ENCODE peak calls at places on chromosomes 2 and 18, in ten cellular contexts. R is A549, S is lower leg skin, K is tibial artery, B is NB4, P is colonic mucosa, Q is brain microvascular endothelial cell, Y is psoas muscle, X is choroid plexus epithelial cell, V is fibroblast of lung. D is an unnamed sample.

GRCh38 chr2:235534608-235535422 is 41.0 kb downstream of the AGAP1 start:
- DNase-seq in Y (no peak), Q (no peak), V (no peak), X (no peak), B (no peak), P (no peak), K (no peak), R (no peak), S (no peak), D (no peak)

GRCh38 chr18:2466978-2467377 is 104.3 kb downstream of the METTL4 start:
- DNase-seq in R (no peak), Y (no peak), Q (no peak), K (no peak), B (no peak), S (no peak), X (no peak), P (no peak), V (no peak), D (no peak)

GRCh38 chr2:179446475-179447141 is 182.0 kb upstream of the SESTD1 start:
- DNase-seq in B (no peak), Q (no peak), R (no peak), V (peak; percentile 12), Y (no peak), K (no peak), P (no peak), X (no peak), S (no peak), D (no peak)

GRCh38 chr2:33240178-33240577 is 236.3 kb upstream of the RASGRP3 start:
- DNase-seq in V (peak; percentile 86), S (no peak), Y (no peak), K (no peak), P (no peak), B (no peak), R (no peak), Q (peak; percentile 65), X (peak; percentile 86), D (peak; percentile 52)

GRCh38 chr18:6624271-6624670 is 105.2 kb upstream of the ARHGAP28 start:
- DNase-seq in B (no peak), P (no peak), R (no peak), Y (no peak), K (no peak), V (peak; percentile 81), S (no peak), Q (peak; percentile 51), X (peak; percentile 84), D (peak; percentile 42)

GRCh38 chr2:236180831-236181453 is 12.8 kb upstream of the GBX2 start:
- DNase-seq in V (peak; percentile 62), P (peak; percentile 69), K (no peak), S (no peak), Q (peak; percentile 70), X (peak; percentile 85), Y (no peak), B (peak; percentile 81), R (peak; percentile 87), D (peak; percentile 25)

GRCh38 chr2:12538300-12538699 is 178.4 kb upstream of the TRIB2 start:
- DNase-seq in P (no peak), V (peak; percentile 22), R (no peak), K (no peak), B (no peak), X (no peak), Q (no peak), Y (no peak), S (no peak), D (no peak)

GRCh38 chr2:24793752-24794477 is 690 bp downstream of the CENPO start:
- DNase-seq in B (peak; percentile 41), Y (no peak), X (no peak), Q (peak; percentile 35), P (peak; percentile 35), K (no peak), R (peak; percentile 37), V (peak; percentile 59), S (no peak), D (no peak)

GRCh38 chr2:211333377-211333776 is 777.0 kb downstream of the CPS1 start:
- DNase-seq in Y (no peak), Q (no peak), R (no peak), P (no peak), S (no peak), V (no peak), K (no peak), X (no peak), B (no peak), D (no peak)

DNA sequence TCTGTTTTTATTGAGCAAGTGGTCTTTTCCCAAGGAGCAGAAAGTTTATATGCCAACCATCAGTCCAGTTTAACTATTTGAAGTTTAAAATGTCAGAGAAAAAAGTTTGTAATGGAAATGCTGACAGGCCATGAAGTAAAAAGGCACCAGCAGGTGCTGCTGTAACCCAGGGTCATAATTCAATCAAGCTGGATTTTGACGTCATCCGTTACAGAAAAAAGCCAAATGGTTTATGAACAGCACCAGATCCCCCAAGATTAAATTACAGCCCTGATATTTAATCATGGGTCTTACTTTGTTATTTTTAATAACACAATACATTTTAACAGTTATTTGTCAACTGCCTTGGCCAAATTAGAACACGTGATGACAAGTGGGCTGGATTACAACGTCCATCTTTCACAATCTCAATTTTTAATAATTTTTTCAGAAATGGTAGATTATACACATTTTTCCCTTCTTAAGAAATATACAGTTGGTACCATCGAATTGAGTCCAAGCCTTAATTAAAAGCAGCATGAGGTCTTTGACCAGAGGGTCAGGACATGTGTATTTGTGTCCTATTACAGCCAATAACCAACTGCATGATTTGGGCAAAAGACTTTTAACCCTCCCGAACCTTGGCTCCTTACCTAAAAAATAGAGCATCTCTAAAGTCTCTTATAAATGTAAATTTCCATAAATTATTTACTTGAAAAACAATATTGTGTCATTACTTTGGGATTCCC is 10.0 kb downstream of the TCF4 start:
- DNase-seq in S (no peak), Y (no peak), K (no peak), X (no peak), R (no peak), P (no peak), V (no peak), B (peak; percentile 4), Q (no peak), D (no peak)
- TF ChIP-seq CTCF in S (no peak), Y (peak; percentile 27), K (no peak), X (no peak), R (peak; percentile 17), P (no peak), V (no peak), B (no peak), Q (peak; percentile 31), D (no peak)

GRCh38 chr18:58586886-58587285 is 42.0 kb downstream of the ALPK2 start:
- DNase-seq in K (no peak), B (no peak), X (no peak), P (no peak), V (no peak), S (no peak), Y (no peak), Q (no peak), R (no peak), D (no peak)

GRCh38 chr18:58583569-58583968 is 45.3 kb downstream of the ALPK2 start:
- DNase-seq in B (no peak), S (no peak), R (no peak), Y (no peak), X (no peak), K (no peak), P (no peak), V (no peak), Q (no peak), D (no peak)

GRCh38 chr18:58581265-58581664 is 47.6 kb downstream of the ALPK2 start:
- DNase-seq in S (no peak), K (no peak), B (no peak), V (peak; percentile 97), X (peak; percentile 96), P (no peak), Y (no peak), Q (peak; percentile 94), R (peak; percentile 31), D (no peak)

GRCh38 chr18:58586269-58586668 is 42.6 kb downstream of the ALPK2 start:
- DNase-seq in Y (no peak), P (no peak), K (no peak), B (no peak), Q (no peak), R (no peak), V (no peak), S (no peak), X (no peak), D (no peak)

DNA sequence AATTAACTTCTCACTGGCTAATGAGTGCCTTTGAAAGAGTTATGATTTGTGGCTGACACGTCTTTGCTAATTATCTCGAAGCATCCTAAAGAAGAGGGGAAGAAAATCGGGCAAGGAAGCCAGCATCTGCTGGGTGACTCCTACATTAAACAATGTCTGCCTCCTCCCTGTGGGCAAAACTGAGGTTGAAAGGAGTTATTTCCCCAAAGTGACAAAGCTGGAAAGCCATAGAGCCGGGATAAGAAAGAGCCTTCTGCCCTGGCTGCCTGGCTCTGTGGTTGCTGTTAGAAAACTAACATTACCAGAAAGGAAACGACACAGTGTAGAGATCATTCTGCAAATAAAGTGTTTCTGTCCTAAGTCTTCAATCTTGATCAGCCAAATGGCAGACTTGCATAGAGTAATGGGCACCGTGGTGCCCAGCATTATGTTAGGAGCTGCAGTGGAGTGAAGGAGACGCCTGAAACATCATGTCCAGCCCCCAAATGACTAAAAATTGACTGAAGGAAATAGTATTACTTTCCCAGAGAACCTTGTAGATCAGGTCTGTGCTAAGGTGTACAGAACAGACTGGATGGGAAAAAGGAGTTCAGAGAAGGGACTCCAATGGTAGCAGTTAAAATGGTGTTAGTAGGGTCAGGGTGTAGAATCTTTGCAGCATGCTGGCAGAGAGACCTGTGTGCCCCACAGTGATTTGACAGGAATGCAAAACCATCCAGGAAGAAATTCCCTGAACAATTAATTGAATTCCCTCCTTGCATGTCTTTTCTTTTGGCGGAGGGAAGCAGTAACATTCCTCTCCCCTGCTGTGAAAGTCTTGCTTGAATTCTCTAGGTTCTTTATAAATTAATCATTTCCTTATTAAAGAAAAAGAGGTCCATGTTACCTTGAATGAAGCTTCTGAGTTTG is 44.4 kb downstream of the ALPK2 start:
- DNase-seq in P (no peak), V (peak; percentile 90), Y (no peak), S (no peak), X (peak; percentile 75), Q (no peak), B (no peak), R (no peak), K (no peak), D (no peak)
- H3K4me3 ChIP-seq in P (no peak overlapping the region), V (no peak overlapping the region), Y (no peak overlapping the region), S (no peak overlapping the region), X (no peak overlapping the region), Q (no peak overlapping the region), B (no peak overlapping the region), R (no peak overlapping the region), K (no peak overlapping the region), D (no peak overlapping the region)

GRCh38 chr18:3514312-3515216 is 64.6 kb downstream of the TGIF1 start:
- DNase-seq in X (no peak), Y (no peak), K (no peak), P (no peak), Q (no peak), B (no peak), S (no peak), R (no peak), V (peak; percentile 49), D (no peak)
- TF ChIP-seq CTCF in X (no peak), Y (no peak), K (no peak), P (no peak), Q (no peak), B (no peak), S (no peak), R (no peak), V (no peak), D (no peak)

DNA sequence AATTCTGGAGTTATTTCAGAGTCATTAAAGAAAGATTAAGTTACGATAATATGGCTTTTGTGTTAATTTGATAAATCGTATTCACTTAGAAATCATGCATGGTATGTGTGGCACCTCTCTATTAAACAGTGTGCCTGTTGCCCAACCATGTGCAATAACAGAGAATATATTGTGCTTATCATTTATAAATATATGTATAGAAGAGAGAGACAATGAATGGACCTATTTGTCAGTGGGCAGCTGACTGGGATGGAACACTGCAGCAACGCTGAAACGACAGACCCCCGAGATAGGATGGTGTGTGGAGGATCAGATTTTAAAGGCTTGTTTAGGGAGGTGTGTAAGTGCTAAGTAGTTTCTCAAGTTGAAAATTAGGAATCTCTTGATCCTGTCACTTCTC is 173.0 kb downstream of the FMNL2 start:
- DNase-seq in P (no peak), X (no peak), Q (no peak), K (no peak), R (no peak), V (no peak), B (no peak), S (no peak), Y (no peak), D (no peak)
- H3K4me3 ChIP-seq in P (no peak overlapping the region), X (no peak overlapping the region), Q (no peak overlapping the region), K (no peak overlapping the region), R (no peak overlapping the region), V (no peak overlapping the region), B (no peak overlapping the region), S (no peak overlapping the region), Y (no peak overlapping the region), D (no peak overlapping the region)

D was measured in HFF-Myc.